ENCODE peak calls at places on chromosome X, in six cellular contexts. One of them, this sample, is unnamed.

GRCh38 chrX:64202808-64203320 is 2.6 kb downstream of the AMER1 start:
- DNase-seq in NB4: no peak
- DNase-seq in GM13976: no peak
- DNase-seq in fibroblast of the aortic adventitia: no peak
- DNase-seq in endothelial cell of umbilical vein: no peak
- DNase-seq in PC-3: no peak
- DNase-seq in this sample: no peak

GRCh38 chrX:13357925-13358324 is 38.1 kb upstream of the ATXN3L start:
- DNase-seq in NB4: no peak
- DNase-seq in GM13976: no peak
- DNase-seq in fibroblast of the aortic adventitia: peak
- DNase-seq in endothelial cell of umbilical vein: peak
- DNase-seq in PC-3: no peak
- DNase-seq in this sample: no peak

GRCh38 chrX:54246866-54247265 is 63.8 kb upstream of the FAM120C start:
- DNase-seq in NB4: no peak
- DNase-seq in GM13976: no peak
- DNase-seq in fibroblast of the aortic adventitia: no peak
- DNase-seq in endothelial cell of umbilical vein: no peak
- DNase-seq in PC-3: no peak
- DNase-seq in this sample: no peak

GRCh38 chrX:129762448-129762847 is 17.3 kb upstream of the SASH3 start:
- DNase-seq in NB4: no peak
- DNase-seq in GM13976: no peak
- DNase-seq in fibroblast of the aortic adventitia: no peak
- DNase-seq in endothelial cell of umbilical vein: no peak
- DNase-seq in PC-3: no peak
- DNase-seq in this sample: no peak

GRCh38 chrX:132592880-132593279 is 104.0 kb upstream of the MBNL3 start:
- DNase-seq in NB4: peak
- DNase-seq in GM13976: no peak
- DNase-seq in fibroblast of the aortic adventitia: peak
- DNase-seq in endothelial cell of umbilical vein: peak
- DNase-seq in PC-3: no peak
- DNase-seq in this sample: peak

GRCh38 chrX:97000682-97001393 is 117.1 kb downstream of the RPA4 start:
- DNase-seq in NB4: no peak
- DNase-seq in GM13976: no peak
- DNase-seq in fibroblast of the aortic adventitia: no peak
- DNase-seq in endothelial cell of umbilical vein: no peak
- DNase-seq in PC-3: no peak
- DNase-seq in this sample: no peak

GRCh38 chrX:7876957-7877356 is 34.0 kb downstream of the VCX start:
- DNase-seq in NB4: no peak
- DNase-seq in GM13976: no peak
- DNase-seq in fibroblast of the aortic adventitia: no peak
- DNase-seq in endothelial cell of umbilical vein: no peak
- DNase-seq in PC-3: no peak
- DNase-seq in this sample: no peak

GRCh38 chrX:120365320-120365719 is 3.4 kb downstream of the ATP1B4 start:
- DNase-seq in NB4: peak
- DNase-seq in GM13976: peak
- DNase-seq in fibroblast of the aortic adventitia: peak
- DNase-seq in endothelial cell of umbilical vein: peak
- DNase-seq in PC-3: peak
- DNase-seq in this sample: peak

GRCh38 chrX:16882188-16882587 is 12.0 kb upstream of the RBBP7 start:
- DNase-seq in NB4: peak
- DNase-seq in GM13976: no peak
- DNase-seq in fibroblast of the aortic adventitia: peak
- DNase-seq in endothelial cell of umbilical vein: peak
- DNase-seq in PC-3: peak
- DNase-seq in this sample: no peak

GRCh38 chrX:135340827-135341226 is 31.5 kb downstream of the ETDC start:
- DNase-seq in NB4: no peak
- DNase-seq in GM13976: no peak
- DNase-seq in fibroblast of the aortic adventitia: peak
- DNase-seq in endothelial cell of umbilical vein: no peak
- DNase-seq in PC-3: no peak
- DNase-seq in this sample: no peak

GRCh38 chrX:130086414-130087207 is 23.7 kb downstream of the ELF4 start:
- DNase-seq in NB4: peak
- DNase-seq in GM13976: peak
- DNase-seq in fibroblast of the aortic adventitia: no peak
- DNase-seq in endothelial cell of umbilical vein: no peak
- DNase-seq in PC-3: no peak
- DNase-seq in this sample: no peak

GRCh38 chrX:19017271-19017670 is 33.4 kb upstream of the PHKA2 start:
- DNase-seq in NB4: peak
- DNase-seq in GM13976: peak
- DNase-seq in fibroblast of the aortic adventitia: peak
- DNase-seq in endothelial cell of umbilical vein: no peak
- DNase-seq in PC-3: peak
- DNase-seq in this sample: peak

GRCh38 chrX:19990225-19990518 is 689 bp downstream of the BCLAF3 start:
- DNase-seq in NB4: peak
- DNase-seq in GM13976: peak
- DNase-seq in fibroblast of the aortic adventitia: no peak
- DNase-seq in endothelial cell of umbilical vein: peak
- DNase-seq in PC-3: peak
- DNase-seq in this sample: peak

GRCh38 chrX:108246304-108246954 is 154.9 kb downstream of the ATG4A start:
- DNase-seq in NB4: no peak
- DNase-seq in GM13976: no peak
- DNase-seq in fibroblast of the aortic adventitia: no peak
- DNase-seq in endothelial cell of umbilical vein: no peak
- DNase-seq in PC-3: no peak
- DNase-seq in this sample: no peak

GRCh38 chrX:129781134-129782014 is 1.6 kb downstream of the SASH3 start:
- DNase-seq in NB4: peak
- DNase-seq in GM13976: peak
- DNase-seq in fibroblast of the aortic adventitia: no peak
- DNase-seq in endothelial cell of umbilical vein: no peak
- DNase-seq in PC-3: no peak
- DNase-seq in this sample: peak

GRCh38 chrX:154458116-154458953 is at the start of gene PLXNA3:
- DNase-seq in NB4: peak
- DNase-seq in GM13976: peak
- DNase-seq in fibroblast of the aortic adventitia: no peak
- DNase-seq in endothelial cell of umbilical vein: no peak
- DNase-seq in PC-3: peak
- DNase-seq in this sample: peak

GRCh38 chrX:55713635-55714034 is 3.9 kb upstream of the RRAGB start:
- DNase-seq in NB4: no peak
- DNase-seq in GM13976: no peak
- DNase-seq in fibroblast of the aortic adventitia: no peak
- DNase-seq in endothelial cell of umbilical vein: peak
- DNase-seq in PC-3: no peak
- DNase-seq in this sample: no peak

GRCh38 chrX:136691028-136691809 is 43.3 kb downstream of the CD40LG start:
- DNase-seq in NB4: no peak
- DNase-seq in GM13976: no peak
- DNase-seq in fibroblast of the aortic adventitia: no peak
- DNase-seq in endothelial cell of umbilical vein: no peak
- DNase-seq in PC-3: peak
- DNase-seq in this sample: no peak

GRCh38 chrX:130669233-130669632 is 233.8 kb downstream of the ENOX2 start:
- DNase-seq in NB4: no peak
- DNase-seq in GM13976: no peak
- DNase-seq in fibroblast of the aortic adventitia: peak
- DNase-seq in endothelial cell of umbilical vein: no peak
- DNase-seq in PC-3: peak
- DNase-seq in this sample: no peak

GRCh38 chrX:151713859-151714258 is 2.0 kb upstream of the FATE1 start:
- DNase-seq in NB4: peak
- DNase-seq in GM13976: peak
- DNase-seq in fibroblast of the aortic adventitia: peak
- DNase-seq in endothelial cell of umbilical vein: no peak
- DNase-seq in PC-3: peak
- DNase-seq in this sample: peak

GRCh38 chrX:39414290-39414847 is 613.1 kb downstream of the MID1IP1 start:
- DNase-seq in NB4: no peak
- DNase-seq in GM13976: no peak
- DNase-seq in fibroblast of the aortic adventitia: no peak
- DNase-seq in endothelial cell of umbilical vein: no peak
- DNase-seq in PC-3: no peak
- DNase-seq in this sample: no peak

GRCh38 chrX:24395775-24396174 is 35.3 kb downstream of the SUPT20HL1 start:
- DNase-seq in NB4: peak
- DNase-seq in GM13976: peak
- DNase-seq in fibroblast of the aortic adventitia: peak
- DNase-seq in endothelial cell of umbilical vein: peak
- DNase-seq in PC-3: peak
- DNase-seq in this sample: peak

GRCh38 chrX:100648601-100649417 is 4.8 kb downstream of the SRPX2 start:
- DNase-seq in NB4: no peak
- DNase-seq in GM13976: no peak
- DNase-seq in fibroblast of the aortic adventitia: peak
- DNase-seq in endothelial cell of umbilical vein: peak
- DNase-seq in PC-3: peak
- DNase-seq in this sample: no peak

GRCh38 chrX:107576841-107577240 is 51.5 kb upstream of the PRPS1 start:
- DNase-seq in NB4: no peak
- DNase-seq in GM13976: no peak
- DNase-seq in fibroblast of the aortic adventitia: no peak
- DNase-seq in endothelial cell of umbilical vein: no peak
- DNase-seq in PC-3: no peak
- DNase-seq in this sample: no peak

GRCh38 chrX:144791298-144791697 is 456.0 kb upstream of the SPANXN1 start:
- DNase-seq in NB4: no peak
- DNase-seq in GM13976: no peak
- DNase-seq in fibroblast of the aortic adventitia: no peak
- DNase-seq in endothelial cell of umbilical vein: no peak
- DNase-seq in PC-3: peak
- DNase-seq in this sample: no peak

GRCh38 chrX:134654398-134655012 is 3.8 kb downstream of the PLAC1 start:
- DNase-seq in NB4: no peak
- DNase-seq in GM13976: no peak
- DNase-seq in fibroblast of the aortic adventitia: no peak
- DNase-seq in endothelial cell of umbilical vein: no peak
- DNase-seq in PC-3: no peak
- DNase-seq in this sample: no peak

GRCh38 chrX:102835504-102836146 is 101.4 kb upstream of the RAB40AL start:
- DNase-seq in NB4: peak
- DNase-seq in GM13976: no peak
- DNase-seq in fibroblast of the aortic adventitia: peak
- DNase-seq in endothelial cell of umbilical vein: peak
- DNase-seq in PC-3: peak
- DNase-seq in this sample: peak
- TF ChIP-seq CTCF in NB4: peak
- TF ChIP-seq CTCF in GM13976: peak
- TF ChIP-seq CTCF in fibroblast of the aortic adventitia: peak
- TF ChIP-seq CTCF in endothelial cell of umbilical vein: peak
- TF ChIP-seq CTCF in PC-3: peak
- TF ChIP-seq CTCF in this sample: peak

DNA sequence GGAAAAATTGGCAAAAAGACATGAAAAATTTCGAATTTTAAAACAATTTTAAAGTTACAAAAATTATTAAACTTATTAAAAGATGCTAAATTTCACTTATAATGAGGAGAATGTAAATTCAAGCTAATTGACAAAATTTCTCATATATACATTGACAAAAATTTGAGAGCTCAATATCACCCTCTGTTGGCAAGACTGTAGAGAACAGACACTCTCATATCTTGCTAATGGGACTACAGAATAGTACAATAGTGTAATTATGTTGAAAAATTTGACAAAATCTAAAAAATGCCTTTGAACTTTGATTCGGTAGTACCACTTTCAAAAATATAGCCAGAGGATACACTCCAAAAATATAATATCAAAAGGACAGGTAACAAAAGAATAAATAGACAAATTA is 29.8 kb downstream of the DCAF8L2 start:
- DNase-seq in NB4: peak
- DNase-seq in GM13976: no peak
- DNase-seq in fibroblast of the aortic adventitia: peak
- DNase-seq in endothelial cell of umbilical vein: peak
- DNase-seq in PC-3: peak
- DNase-seq in this sample: peak
- TF ChIP-seq CTCF in NB4: no peak
- TF ChIP-seq CTCF in GM13976: no peak
- TF ChIP-seq CTCF in fibroblast of the aortic adventitia: peak
- TF ChIP-seq CTCF in endothelial cell of umbilical vein: peak
- TF ChIP-seq CTCF in PC-3: peak
- TF ChIP-seq CTCF in this sample: peak

GRCh38 chrX:40628506-40628905 is 5.3 kb downstream of the MPC1L start:
- DNase-seq in NB4: peak
- DNase-seq in GM13976: no peak
- DNase-seq in fibroblast of the aortic adventitia: peak
- DNase-seq in endothelial cell of umbilical vein: no peak
- DNase-seq in PC-3: no peak
- DNase-seq in this sample: no peak

GRCh38 chrX:40622741-40623536 is at the start of gene MPC1L:
- DNase-seq in NB4: no peak
- DNase-seq in GM13976: no peak
- DNase-seq in fibroblast of the aortic adventitia: no peak
- DNase-seq in endothelial cell of umbilical vein: no peak
- DNase-seq in PC-3: no peak
- DNase-seq in this sample: no peak

GRCh38 chrX:40623665-40624064 is 437 bp downstream of the MPC1L start:
- DNase-seq in NB4: no peak
- DNase-seq in GM13976: no peak
- DNase-seq in fibroblast of the aortic adventitia: no peak
- DNase-seq in endothelial cell of umbilical vein: no peak
- DNase-seq in PC-3: no peak
- DNase-seq in this sample: no peak

DNA sequence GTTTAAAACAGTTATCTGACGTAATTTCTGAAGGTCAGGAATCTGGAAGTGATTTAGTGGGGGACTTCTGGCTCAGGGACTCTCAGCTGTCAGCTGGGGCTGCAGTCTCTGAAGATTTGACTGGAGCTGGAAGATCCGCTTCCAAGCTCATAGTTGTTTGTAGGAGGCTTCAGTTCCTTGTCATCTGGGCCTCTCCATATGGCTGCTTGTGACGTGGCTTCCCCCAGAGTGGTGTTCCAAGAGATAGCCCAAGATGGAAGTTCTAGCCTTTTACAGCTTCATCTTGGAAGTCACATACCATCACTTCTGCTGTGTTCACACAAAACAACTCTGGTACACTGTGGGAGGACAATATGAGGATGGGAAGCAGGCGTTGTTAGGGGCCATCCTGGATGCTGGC is 2.1 kb downstream of the MPC1L start:
- DNase-seq in NB4: no peak
- DNase-seq in GM13976: no peak
- DNase-seq in fibroblast of the aortic adventitia: no peak
- DNase-seq in endothelial cell of umbilical vein: no peak
- DNase-seq in PC-3: no peak
- DNase-seq in this sample: no peak
- TF ChIP-seq CTCF in NB4: no peak
- TF ChIP-seq CTCF in GM13976: no peak
- TF ChIP-seq CTCF in fibroblast of the aortic adventitia: no peak
- TF ChIP-seq CTCF in endothelial cell of umbilical vein: no peak
- TF ChIP-seq CTCF in PC-3: no peak
- TF ChIP-seq CTCF in this sample: no peak

DNA sequence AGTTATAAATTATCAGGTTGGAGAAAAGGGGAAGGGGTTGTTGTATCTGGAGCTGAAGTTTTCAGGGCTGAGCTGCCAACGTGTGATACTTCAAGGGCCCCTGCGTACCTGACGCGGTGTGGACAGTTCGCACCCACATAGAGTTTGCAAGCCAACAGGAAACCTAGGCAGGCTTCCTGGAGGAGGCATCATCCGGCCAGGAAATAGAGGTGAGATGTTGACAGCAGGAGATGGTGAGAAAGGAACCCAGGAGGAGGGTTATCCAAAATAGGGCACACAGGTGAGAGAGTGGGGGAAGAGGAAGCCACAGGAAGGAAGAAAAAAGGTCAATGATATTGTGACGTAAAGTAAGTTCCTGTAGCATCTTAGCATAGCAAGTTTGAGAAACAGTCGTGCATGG is 127.2 kb downstream of the DHRSX start:
- DNase-seq in NB4: no peak
- DNase-seq in GM13976: no peak
- DNase-seq in fibroblast of the aortic adventitia: no peak
- DNase-seq in endothelial cell of umbilical vein: no peak
- DNase-seq in PC-3: no peak
- DNase-seq in this sample: no peak
- TF ChIP-seq CTCF in NB4: no peak
- TF ChIP-seq CTCF in GM13976: no peak
- TF ChIP-seq CTCF in fibroblast of the aortic adventitia: no peak
- TF ChIP-seq CTCF in endothelial cell of umbilical vein: no peak
- TF ChIP-seq CTCF in PC-3: no peak
- TF ChIP-seq CTCF in this sample: no peak

This sample was measured in GM13977.